ENCODE peak calls at places on chromosomes 11 and 22, in six cellular contexts. C is stomach, E is H1, W is adrenal gland, U is GM23338, R is dorsolateral prefrontal cortex. K is an unnamed sample.
A peak's percentile ranks its signal among the peaks of the same experiment; 100 is the strongest.

GRCh38 chr22:39520874-39521857 is 804 bp downstream of the ATF4 start:
- DNase-seq in C (peak; percentile 77), E (no peak), U (peak; percentile 76), R (peak; percentile 66), W (peak; percentile 79), K (peak; percentile 51)

GRCh38 chr11:33654594-33654993 is 46.0 kb downstream of the C11orf91 start:
- DNase-seq in R (no peak), W (no peak), U (no peak), E (no peak), C (no peak), K (no peak)

GRCh38 chr11:13745165-13745564 is 76.7 kb downstream of the FAR1 start:
- DNase-seq in C (no peak), E (no peak), R (no peak), U (no peak), W (no peak), K (no peak)

GRCh38 chr11:78535920-78536319 is 38.7 kb downstream of the NARS2 start:
- DNase-seq in E (no peak), C (no peak), U (no peak), W (no peak), R (no peak), K (no peak)

GRCh38 chr11:10294289-10294953 is 402 bp upstream of the SBF2 start:
- DNase-seq in W (no peak), U (peak; percentile 62), R (peak; percentile 47), E (no peak), C (no peak), K (no peak)

GRCh38 chr22:24768537-24769374 is 5.8 kb downstream of the PIWIL3 start:
- DNase-seq in R (peak; percentile 70), C (peak; percentile 81), W (peak; percentile 78), E (no peak), U (peak; percentile 86), K (peak; percentile 5)

GRCh38 chr11:3124821-3125220 is 40.3 kb downstream of the OSBPL5 start:
- DNase-seq in E (no peak), C (no peak), U (no peak), R (no peak), W (no peak), K (no peak)

GRCh38 chr22:40855960-40856512 is 403 bp downstream of the ST13 start:
- DNase-seq in E (no peak), U (peak; percentile 67), W (no peak), C (peak; percentile 28), R (peak; percentile 37), K (no peak)

GRCh38 chr11:18615628-18616392 is 16.2 kb downstream of the MISFA start:
- DNase-seq in R (no peak), E (no peak), C (no peak), U (no peak), W (no peak), K (no peak)

GRCh38 chr11:114166897-114167323 is 107.4 kb downstream of the ZBTB16 start:
- DNase-seq in R (no peak), C (no peak), W (no peak), U (no peak), E (no peak), K (no peak)

GRCh38 chr11:107583629-107584195 is 7.2 kb upstream of the ELMOD1 start:
- DNase-seq in U (no peak), E (no peak), W (no peak), R (no peak), C (no peak), K (no peak)

GRCh38 chr11:76244311-76245061 is 38.2 kb upstream of the WNT11 start:
- DNase-seq in E (no peak), W (no peak), C (no peak), U (no peak), R (no peak), K (no peak)

GRCh38 chr11:100789500-100789899 is 102.4 kb downstream of the ARHGAP42 start:
- DNase-seq in U (no peak), R (no peak), C (no peak), W (peak; percentile 26), E (no peak), K (no peak)

GRCh38 chr22:20156042-20156389 is 5.2 kb upstream of the CCDC188 start:
- DNase-seq in C (no peak), U (no peak), E (no peak), W (no peak), R (no peak), K (no peak)

GRCh38 chr22:24865508-24865907 is 59.5 kb downstream of the SGSM1 start:
- DNase-seq in C (no peak), E (no peak), U (no peak), R (no peak), W (no peak), K (no peak)

GRCh38 chr11:128648711-128649110 is 45.2 kb upstream of the FLI1 start:
- DNase-seq in E (no peak), W (no peak), U (no peak), C (no peak), R (no peak), K (no peak)

GRCh38 chr11:16813141-16813540 is 74.7 kb downstream of the C11orf58 start:
- DNase-seq in E (no peak), R (no peak), C (no peak), W (no peak), U (no peak), K (no peak)

GRCh38 chr11:86869966-86870570 is 69.7 kb downstream of the PRSS23 start:
- DNase-seq in W (peak; percentile 61), E (peak; percentile 10), U (peak; percentile 86), R (peak; percentile 59), C (peak; percentile 50), K (peak; percentile 4)

GRCh38 chr11:111000400-111001090 is 245.0 kb upstream of the POU2AF2 start:
- DNase-seq in U (no peak), W (no peak), E (no peak), C (no peak), R (no peak), K (no peak)

GRCh38 chr22:41000040-41000565 is 48.9 kb downstream of the RBX1 start:
- DNase-seq in E (no peak), R (no peak), W (no peak), U (no peak), C (no peak), K (no peak)

GRCh38 chr11:17598700-17599459 is 51.8 kb downstream of the OTOG start:
- DNase-seq in R (peak; percentile 89), C (peak; percentile 72), U (peak; percentile 94), E (peak; percentile 75), W (peak; percentile 67), K (peak; percentile 14)

GRCh38 chr11:96179905-96180304 is 163.1 kb downstream of the MAML2 start:
- DNase-seq in W (no peak), R (no peak), E (no peak), C (no peak), U (no peak), K (no peak)

GRCh38 chr22:47276219-47276843 is 513.9 kb downstream of the TBC1D22A start:
- DNase-seq in C (no peak), U (no peak), W (no peak), E (no peak), R (no peak), K (no peak)

GRCh38 chr11:101441747-101442146 is 142.1 kb downstream of the TRPC6 start:
- DNase-seq in E (no peak), C (peak; percentile 88), R (no peak), W (peak; percentile 45), U (no peak), K (no peak)

GRCh38 chr22:18088825-18089568 is 11.2 kb downstream of the PEX26 start:
- DNase-seq in E (no peak), W (peak; percentile 65), U (no peak), C (no peak), R (no peak), K (no peak)

GRCh38 chr22:38347944-38348750 is 30.9 kb upstream of the CSNK1E start:
- DNase-seq in E (no peak), R (peak; percentile 18), C (peak; percentile 17), W (peak; percentile 11), U (no peak), K (no peak)

GRCh38 chr11:629237-629583 is 2.2 kb upstream of the SCT start:
- DNase-seq in R (no peak), E (no peak), W (no peak), U (no peak), C (no peak), K (no peak)

GRCh38 chr22:45263790-45264269 is 20.9 kb upstream of the UPK3A start:
- DNase-seq in E (no peak), U (peak; percentile 85), R (peak; percentile 63), W (peak; percentile 78), C (peak; percentile 78), K (peak; percentile 37)
- H3K27ac ChIP-seq in E (no peak overlapping the region), U (no peak overlapping the region), R (no peak overlapping the region), W (peak overlapping the region; percentile 43), C (peak overlapping the region; percentile 23), K (peak overlapping the region; percentile 40)

DNA sequence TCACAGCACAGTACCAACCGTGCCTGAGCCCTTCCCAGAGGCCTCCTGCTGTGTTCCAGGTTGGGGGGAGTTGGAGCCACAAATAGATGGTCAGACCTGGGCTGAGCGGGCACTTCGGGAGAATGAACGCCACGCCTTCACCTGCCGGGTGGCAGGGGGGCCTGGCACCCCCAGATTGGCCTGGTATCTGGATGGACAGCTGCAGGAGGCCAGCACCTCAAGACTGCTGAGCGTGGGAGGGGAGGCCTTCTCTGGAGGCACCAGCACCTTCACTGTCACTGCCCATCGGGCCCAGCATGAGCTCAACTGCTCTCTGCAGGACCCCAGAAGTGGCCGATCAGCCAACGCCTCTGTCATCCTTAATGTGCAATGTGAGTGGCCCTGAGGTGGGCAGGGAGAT is 1.1 kb downstream of the TMEM25 start:
- DNase-seq in C (no peak), U (no peak), E (no peak), W (no peak), R (no peak), K (no peak)
- H3K27ac ChIP-seq in C (peak overlapping the region; percentile 28), U (no peak overlapping the region), E (no peak overlapping the region), W (peak overlapping the region; percentile 72), R (peak overlapping the region; percentile 43), K (no peak overlapping the region)

DNA sequence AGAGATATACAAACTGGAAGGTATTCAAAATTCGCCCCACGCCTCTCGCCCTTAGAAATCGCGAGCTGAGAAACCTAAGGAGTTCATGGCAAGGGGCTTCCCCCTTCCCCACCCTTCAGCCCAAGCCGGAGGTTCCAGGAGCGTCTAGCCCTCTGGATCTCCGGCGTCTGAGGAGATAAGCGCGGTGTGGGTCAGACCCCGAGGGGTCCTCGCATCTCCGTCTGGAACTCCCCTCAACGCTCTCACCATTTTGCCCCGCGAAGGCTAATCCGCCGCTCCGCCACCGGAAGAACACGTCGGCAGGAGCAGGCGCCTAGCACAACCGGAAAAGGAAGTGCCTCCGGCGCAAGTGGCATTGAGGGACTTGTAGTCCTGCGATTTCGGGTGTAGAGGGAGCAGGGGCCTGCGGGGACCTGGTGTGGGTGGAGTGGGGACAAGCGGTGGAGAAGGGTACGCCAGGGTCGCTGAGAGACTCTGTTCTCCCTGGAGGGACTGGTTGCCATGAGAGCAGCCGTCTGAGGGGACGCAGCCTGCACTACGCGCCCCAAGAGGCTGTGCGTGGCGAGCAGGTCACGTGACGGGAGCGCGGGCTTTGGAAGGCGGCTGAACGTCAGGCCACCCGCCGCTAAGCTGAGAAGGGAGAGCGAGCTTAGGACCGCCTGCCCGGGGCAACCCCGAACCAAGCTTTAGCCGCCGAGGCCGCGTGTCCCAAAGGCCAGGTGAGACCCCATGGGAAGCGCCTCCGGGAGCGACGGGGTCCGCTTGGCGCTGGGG is at the start of the genes FEN1 and TMEM258:
- DNase-seq in W (peak; percentile 85), C (peak; percentile 89), U (peak; percentile 94), E (peak; percentile 80), R (peak; percentile 94), K (peak; percentile 90)
- H3K27ac ChIP-seq in W (peak within 1 kb of the TSS; percentile 90), C (peak within 1 kb of the TSS; percentile 98), U (peak within 1 kb of the TSS; percentile 92), E (peak within 1 kb of the TSS; percentile 100), R (peak within 1 kb of the TSS; percentile 87), K (peak within 1 kb of the TSS; percentile 100)

DNA sequence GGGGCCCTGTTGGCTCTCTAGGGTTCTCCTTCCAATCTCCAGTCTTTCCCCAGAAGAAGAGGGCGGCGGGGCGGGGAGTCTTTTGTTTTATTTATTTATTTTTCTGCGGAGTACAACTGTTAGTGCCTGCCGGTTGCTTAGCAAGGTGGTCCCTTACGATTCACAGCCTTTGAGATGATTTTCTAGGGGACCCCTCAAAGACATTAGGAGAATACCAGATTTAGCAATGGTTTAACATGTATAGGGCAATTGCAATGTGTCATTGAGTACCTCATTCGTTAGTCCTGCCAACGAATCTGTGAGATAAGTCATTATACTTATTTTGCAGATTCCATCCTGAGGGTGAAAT is 307 bp upstream of the MRPL16 start:
- DNase-seq in R (no peak), C (no peak), U (no peak), E (no peak), W (no peak), K (no peak)
- H3K27ac ChIP-seq in R (peak overlapping the region; percentile 66), C (peak overlapping the region; percentile 90), U (peak overlapping the region; percentile 67), E (peak overlapping the region; percentile 87), W (no peak overlapping the region), K (no peak overlapping the region)